ENCODE peak calls at places on chromosomes 7 and 10, in ten cellular contexts. Z, T, V, G, J, P, C, M, H and E are unnamed samples.

GRCh38 chr10:8050561-8051108 is 3.9 kb upstream of the GATA3 start:
- DNase-seq in J (no peak), Z (no peak), C (no peak), G (no peak), M (no peak), H (no peak), T (peak; percentile 93), V (peak; percentile 18), P (no peak), E (no peak)

GRCh38 chr10:11095374-11095785 is 77.7 kb downstream of the CELF2 start:
- DNase-seq in M (no peak), G (no peak), V (no peak), J (no peak), Z (no peak), H (no peak), P (no peak), C (no peak), T (no peak), E (no peak)

GRCh38 chr7:155878674-155879073 is 66.4 kb upstream of the SHH start:
- DNase-seq in V (no peak), T (no peak), C (peak; percentile 29), M (no peak), P (peak; percentile 24), Z (no peak), J (no peak), H (no peak), G (no peak), E (peak; percentile 67)

GRCh38 chr7:2010551-2011265 is 222.0 kb downstream of the MAD1L1 start:
- DNase-seq in P (peak; percentile 51), Z (no peak), M (peak; percentile 8), G (no peak), V (no peak), C (no peak), H (no peak), J (peak; percentile 11), T (no peak), E (no peak)

GRCh38 chr7:107167483-107168232 is 1.1 kb upstream of the HBP1 start:
- DNase-seq in C (no peak), H (no peak), T (peak; percentile 74), V (peak; percentile 90), G (no peak), P (no peak), J (no peak), M (peak; percentile 30), Z (no peak), E (no peak)

GRCh38 chr10:123967626-123968243 is 76.1 kb upstream of the CPXM2 start:
- DNase-seq in C (peak; percentile 95), J (peak; percentile 80), T (peak; percentile 33), G (peak; percentile 29), V (peak; percentile 11), Z (peak; percentile 75), M (peak; percentile 61), P (peak; percentile 88), H (peak; percentile 94), E (no peak)

GRCh38 chr7:90472805-90473540 is 3.5 kb downstream of the PTTG1IP2 start:
- DNase-seq in G (no peak), Z (no peak), J (no peak), T (no peak), P (no peak), C (no peak), M (no peak), V (no peak), H (no peak), E (no peak)

GRCh38 chr10:77328272-77328816 is 309.3 kb downstream of the KCNMA1 start:
- DNase-seq in P (no peak), M (peak; percentile 30), V (peak; percentile 48), T (peak; percentile 10), Z (no peak), C (peak; percentile 77), J (peak; percentile 22), G (no peak), H (no peak), E (no peak)

GRCh38 chr7:4665661-4666060 is 16.4 kb upstream of the FOXK1 start:
- DNase-seq in J (no peak), H (no peak), G (no peak), P (peak; percentile 5), T (no peak), M (no peak), V (peak; percentile 99), Z (no peak), C (no peak), E (no peak)

GRCh38 chr7:2705371-2706096 is 17.5 kb downstream of the AMZ1 start:
- DNase-seq in V (no peak), J (no peak), C (no peak), Z (no peak), G (no peak), M (no peak), H (no peak), P (no peak), T (no peak), E (no peak)

DNA sequence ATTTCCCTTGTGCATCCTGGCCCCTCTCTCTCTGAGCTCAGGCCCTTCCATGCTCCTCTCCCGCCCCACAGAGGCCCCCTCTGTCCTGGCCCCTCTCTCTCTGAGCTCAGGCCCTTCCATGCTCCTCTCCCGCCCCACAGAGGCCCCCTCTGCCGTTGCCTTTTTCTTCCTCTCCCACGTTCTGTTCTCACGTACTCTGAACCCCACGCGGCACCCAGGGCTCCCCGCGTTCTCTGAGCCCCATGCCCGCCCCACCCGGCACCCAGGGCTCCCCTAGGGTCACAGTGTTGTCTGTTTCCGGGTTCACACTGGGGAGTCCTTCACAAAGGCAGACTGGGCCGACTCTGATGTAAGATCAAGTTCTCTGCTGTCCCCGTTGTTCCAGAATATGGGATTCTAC is 336.8 kb downstream of the DNAJB6 start:
- DNase-seq in G (no peak), J (no peak), P (peak; percentile 40), M (no peak), V (no peak), C (peak; percentile 41), Z (no peak), T (no peak), H (no peak), E (no peak)
- H3K9me3 ChIP-seq in G (no peaks in the 10 kb centered on the region), J (no peaks in the 10 kb centered on the region), P (no peaks in the 10 kb centered on the region), M (no peaks in the 10 kb centered on the region), V (peaks cover 49% of the 10 kb centered on the region), C (no peaks in the 10 kb centered on the region), Z (no peaks in the 10 kb centered on the region), T (no peaks in the 10 kb centered on the region), H (no peaks in the 10 kb centered on the region), E (no peaks in the 10 kb centered on the region)

GRCh38 chr10:67849331-67850011 is 11.5 kb upstream of the DNAJC12 start:
- DNase-seq in T (peak; percentile 89), V (peak; percentile 95), H (peak; percentile 98), M (peak; percentile 94), G (peak; percentile 90), Z (peak; percentile 97), C (peak; percentile 94), P (peak; percentile 98), J (peak; percentile 98), E (peak; percentile 92)
- TF ChIP-seq POLR2A in T (peak; percentile 35), V (no peak), H (no peak), M (peak; percentile 73), G (peak; percentile 54), Z (peak; percentile 37), C (no peak), P (peak; percentile 74), J (peak; percentile 57), E (no peak)

GRCh38 chr10:80465839-80466590 is 11.9 kb downstream of the TSPAN14 start:
- DNase-seq in T (no peak), J (no peak), Z (no peak), C (no peak), V (no peak), M (no peak), P (no peak), G (no peak), H (no peak), E (no peak)

GRCh38 chr10:80466724-80467326 is 12.7 kb downstream of the TSPAN14 start:
- DNase-seq in Z (no peak), T (no peak), C (no peak), H (no peak), M (no peak), P (no peak), G (no peak), V (no peak), J (no peak), E (no peak)

GRCh38 chr10:80468806-80469421 is 14.8 kb downstream of the TSPAN14 start:
- DNase-seq in Z (no peak), J (no peak), C (no peak), H (no peak), P (no peak), T (no peak), G (no peak), M (no peak), V (no peak), E (no peak)

GRCh38 chr10:80470266-80470665 is 16.2 kb downstream of the TSPAN14 start:
- DNase-seq in T (no peak), M (no peak), G (no peak), P (no peak), V (no peak), C (no peak), H (no peak), J (no peak), Z (no peak), E (no peak)

GRCh38 chr10:80468002-80468401 is 13.9 kb downstream of the TSPAN14 start:
- DNase-seq in T (no peak), C (no peak), J (peak; percentile 63), Z (peak; percentile 41), H (no peak), V (no peak), G (peak; percentile 32), P (peak; percentile 80), M (no peak), E (no peak)
- H3K4me3 ChIP-seq in T (no peak overlapping the region), C (no peak overlapping the region), J (no peak overlapping the region), Z (no peak overlapping the region), H (peak overlapping the region; percentile 7), V (no peak overlapping the region), G (peak overlapping the region; percentile 26), P (no peak overlapping the region), M (no peak overlapping the region), E (peak overlapping the region; percentile 12)

GRCh38 chr7:64998865-64999164 is 7.7 kb downstream of the ERV3-1 start:
- DNase-seq in T (no peak), G (no peak), M (no peak), P (no peak), H (no peak), C (no peak), Z (no peak), J (no peak), V (no peak), E (no peak)

GRCh38 chr7:64997164-64997908 is 6.5 kb upstream of the ZNF117 start:
- DNase-seq in V (no peak), T (no peak), J (no peak), H (no peak), G (no peak), C (no peak), M (no peak), Z (no peak), P (no peak), E (no peak)

GRCh38 chr7:64997927-64998391 is 7.1 kb upstream of the ZNF117 start:
- DNase-seq in V (peak; percentile 63), G (no peak), C (no peak), H (no peak), Z (no peak), T (no peak), J (no peak), P (peak; percentile 73), M (peak; percentile 84), E (no peak)

GRCh38 chr7:65001291-65001814 is 5.1 kb downstream of the ERV3-1 start:
- DNase-seq in C (no peak), V (no peak), G (no peak), T (peak; percentile 49), J (no peak), M (no peak), P (no peak), H (no peak), Z (no peak), E (no peak)

GRCh38 chr7:64999165-65000004 is 7.1 kb downstream of the ERV3-1 start:
- DNase-seq in V (peak; percentile 53), G (peak; percentile 10), J (no peak), T (peak; percentile 98), H (no peak), C (no peak), Z (no peak), P (no peak), M (peak; percentile 77), E (no peak)
- H3K9me3 ChIP-seq in V (peaks cover 55% of the 10 kb centered on the region), G (no peaks in the 10 kb centered on the region), J (no peaks in the 10 kb centered on the region), T (peaks cover 13% of the 10 kb centered on the region), H (no peaks in the 10 kb centered on the region), C (peaks cover 38% of the 10 kb centered on the region), Z (no peaks in the 10 kb centered on the region), P (no peaks in the 10 kb centered on the region), M (no peaks in the 10 kb centered on the region), E (peaks cover 9% of the 10 kb centered on the region)